ENCODE peak calls at places on chromosomes 4 and X, in six cellular contexts. Y is Karpas-422, G is hepatic stellate cell, T is ascending aorta, S is posterior vena cava, P is bronchial epithelial cell. B is an unnamed sample.

GRCh38 chrX:39249999-39250398 is 448.7 kb downstream of the MID1IP1 start:
- DNase-seq in Y (no peak), G (no peak), T (no peak), S (no peak), P (no peak), B (no peak)

GRCh38 chr4:80538276-80538926 is 202.9 kb downstream of the CFAP299 start:
- DNase-seq in Y (no peak), G (no peak), T (no peak), S (no peak), P (peak), B (no peak)

GRCh38 chrX:73916931-73917657 is 354.1 kb downstream of the CHIC1 start:
- DNase-seq in Y (no peak), G (peak), T (no peak), S (no peak), P (peak), B (no peak)

GRCh38 chr4:100165809-100166208 is 24.5 kb downstream of the DDIT4L start:
- DNase-seq in Y (no peak), G (no peak), T (no peak), S (no peak), P (no peak), B (no peak)

GRCh38 chr4:64781737-64782326 is 372.6 kb upstream of the TECRL start:
- DNase-seq in Y (peak), G (no peak), T (no peak), S (no peak), P (peak), B (peak)

GRCh38 chr4:168540086-168540864 is 43.4 kb downstream of the PALLD start:
- DNase-seq in Y (no peak), G (peak), T (no peak), S (no peak), P (no peak), B (no peak)

GRCh38 chr4:13523591-13524503 is 20.5 kb downstream of the NKX3-2 start:
- DNase-seq in Y (no peak), G (no peak), T (no peak), S (no peak), P (no peak), B (no peak)

GRCh38 chrX:69229436-69229835 is 64.2 kb upstream of the PJA1 start:
- DNase-seq in Y (no peak), G (peak), T (no peak), S (no peak), P (peak), B (no peak)

GRCh38 chr4:89197920-89198319 is 86.6 kb downstream of the TIGD2 start:
- DNase-seq in Y (no peak), G (no peak), T (no peak), S (no peak), P (no peak), B (no peak)

GRCh38 chr4:81664079-81664478 is 192.4 kb upstream of the RASGEF1B start:
- DNase-seq in Y (no peak), G (no peak), T (no peak), S (no peak), P (peak), B (peak)

GRCh38 chr4:151841107-151841506 is 80.3 kb upstream of the GATB start:
- DNase-seq in Y (no peak), G (no peak), T (no peak), S (no peak), P (no peak), B (no peak)

GRCh38 chr4:17232575-17233253 is 279.2 kb downstream of the QDPR start:
- DNase-seq in Y (no peak), G (peak), T (peak), S (no peak), P (no peak), B (no peak)

GRCh38 chrX:130024127-130024526 is 41.7 kb downstream of the BCORL1 start:
- DNase-seq in Y (peak), G (peak), T (peak), S (peak), P (peak), B (peak)

GRCh38 chr4:78644063-78644691 is 92.6 kb downstream of the ANXA3 start:
- DNase-seq in Y (no peak), G (no peak), T (no peak), S (no peak), P (no peak), B (no peak)

GRCh38 chr4:3256230-3257124 is 7.5 kb downstream of the MSANTD1 start:
- DNase-seq in Y (no peak), G (no peak), T (no peak), S (peak), P (no peak), B (no peak)

GRCh38 chr4:3106339-3107186 is 32.1 kb downstream of the HTT start:
- DNase-seq in Y (peak), G (peak), T (peak), S (peak), P (peak), B (peak)

GRCh38 chrX:24355095-24355494 is 5.3 kb upstream of the SUPT20HL1 start:
- DNase-seq in Y (no peak), G (no peak), T (no peak), S (no peak), P (no peak), B (no peak)

GRCh38 chr4:150072906-150073714 is 5.1 kb upstream of the DCLK2 start:
- DNase-seq in Y (no peak), G (peak), T (no peak), S (no peak), P (peak), B (no peak)

GRCh38 chr4:26830701-26831100 is 29.9 kb upstream of the STIM2 start:
- DNase-seq in Y (peak), G (no peak), T (no peak), S (no peak), P (no peak), B (no peak)

GRCh38 chrX:6004529-6004928 is 224.1 kb downstream of the NLGN4X start:
- DNase-seq in Y (no peak), G (no peak), T (no peak), S (no peak), P (no peak), B (no peak)

GRCh38 chr4:40038972-40039371 is 17.7 kb upstream of the N4BP2 start:
- DNase-seq in Y (no peak), G (no peak), T (no peak), S (no peak), P (peak), B (no peak)

GRCh38 chrX:129788527-129788926 is 8.8 kb downstream of the SASH3 start:
- DNase-seq in Y (no peak), G (no peak), T (no peak), S (no peak), P (no peak), B (no peak)

GRCh38 chrX:119729408-119730201 is 28.8 kb upstream of the SOWAHD start:
- DNase-seq in Y (peak), G (peak), T (peak), S (no peak), P (peak), B (peak)

GRCh38 chr4:110249687-110250387 is 51.4 kb upstream of the ELOVL6 start:
- DNase-seq in Y (no peak), G (no peak), T (no peak), S (no peak), P (peak), B (no peak)

GRCh38 chr4:185839770-185840169 is 27.8 kb upstream of the SORBS2 start:
- DNase-seq in Y (no peak), G (no peak), T (no peak), S (no peak), P (no peak), B (no peak)

GRCh38 chr4:88900432-88900831 is 156.6 kb downstream of the FAM13A start:
- DNase-seq in Y (no peak), G (no peak), T (no peak), S (no peak), P (peak), B (no peak)

GRCh38 chrX:17591741-17592110 is 145.6 kb upstream of the SCML1 start:
- DNase-seq in Y (no peak), G (no peak), T (peak), S (no peak), P (peak), B (no peak)

GRCh38 chr4:2047031-2047660 is 12.0 kb upstream of the NAT8L start:
- DNase-seq in Y (no peak), G (no peak), T (peak), S (no peak), P (no peak), B (no peak)

GRCh38 chrX:66045894-66046293 is 6.0 kb upstream of the VSIG4 start:
- DNase-seq in Y (no peak), G (no peak), T (no peak), S (no peak), P (peak), B (no peak)